ENCODE peak calls at places on chromosomes 16 and 17, in nine cellular contexts. W is A549, E is GM20000, J is bronchial epithelial cell, V is AG10803, L is ovary, T is heart left ventricle, A is dorsolateral prefrontal cortex, P is heart right ventricle. I is an unnamed sample.

GRCh38 chr17:69936996-69937395 is 138.0 kb upstream of the KCNJ16 start:
- DNase-seq in E (no peak), T (no peak), J (peak), W (no peak), A (no peak), L (no peak), P (no peak), V (no peak), I (no peak)

GRCh38 chr16:84617068-84617630 is 729 bp downstream of the COTL1 start:
- DNase-seq in A (no peak), E (peak), J (no peak), T (no peak), P (no peak), V (no peak), W (no peak), L (no peak), I (no peak)

GRCh38 chr16:82776466-82777146 is 149.8 kb downstream of the CDH13 start:
- DNase-seq in T (no peak), W (no peak), P (no peak), J (no peak), V (no peak), A (no peak), E (no peak), L (no peak), I (no peak)

GRCh38 chr16:647173-647902 is 1.8 kb upstream of the WDR90 start:
- DNase-seq in E (no peak), J (no peak), V (no peak), T (no peak), W (no peak), A (no peak), P (no peak), L (no peak), I (no peak)

GRCh38 chr16:4032768-4033167 is 83.5 kb downstream of the ADCY9 start:
- DNase-seq in P (peak), L (no peak), J (peak), V (peak), T (peak), A (no peak), W (no peak), E (no peak), I (no peak)

GRCh38 chr16:79716645-79717323 is 116.2 kb upstream of the MAF start:
- DNase-seq in P (no peak), E (no peak), T (no peak), J (no peak), A (no peak), W (no peak), L (no peak), V (no peak), I (no peak)

GRCh38 chr17:1438593-1439083 is 17.4 kb downstream of the CRK start:
- DNase-seq in E (no peak), T (no peak), J (peak), W (no peak), A (no peak), V (peak), L (no peak), P (no peak), I (no peak)

GRCh38 chr16:46568472-46569230 is 52.5 kb downstream of the SHCBP1 start:
- DNase-seq in W (no peak), J (no peak), E (no peak), P (no peak), A (no peak), V (no peak), T (no peak), L (no peak), I (no peak)

GRCh38 chr16:57740423-57741071 is 5.0 kb downstream of the KATNB1 start:
- DNase-seq in A (no peak), V (no peak), L (no peak), T (no peak), W (no peak), P (no peak), J (no peak), E (no peak), I (no peak)

GRCh38 chr17:75087558-75088453 is at the start of gene SLC16A5:
- DNase-seq in V (peak), J (peak), P (peak), L (peak), E (peak), T (peak), A (no peak), W (peak), I (no peak)

GRCh38 chr16:57042157-57043111 is 49.9 kb upstream of the CPNE2 start:
- DNase-seq in T (no peak), P (no peak), E (peak), A (no peak), V (no peak), L (no peak), W (no peak), J (peak), I (no peak)

GRCh38 chr16:381788-382717 is at the start of gene PGAP6:
- DNase-seq in T (no peak), P (peak), J (no peak), A (no peak), W (no peak), V (peak), E (peak), L (peak), I (peak)

GRCh38 chr17:81371910-81372760 is 23.1 kb upstream of the BAHCC1 start:
- DNase-seq in T (peak), A (peak), E (no peak), W (peak), L (no peak), P (peak), V (peak), J (no peak), I (no peak)

GRCh38 chr17:82231312-82231561 is 2.4 kb downstream of the SLC16A3 start:
- DNase-seq in A (no peak), P (no peak), E (no peak), J (no peak), W (no peak), L (no peak), V (no peak), T (no peak), I (no peak)

GRCh38 chr17:8420041-8420934 is 15.4 kb upstream of the NDEL1 start:
- DNase-seq in P (peak), J (peak), E (no peak), L (peak), A (no peak), V (peak), T (peak), W (no peak), I (no peak)

GRCh38 chr16:84052071-84052622 is 9.6 kb upstream of the SLC38A8 start:
- DNase-seq in J (no peak), L (peak), E (no peak), P (no peak), A (peak), T (peak), V (no peak), W (no peak), I (no peak)

GRCh38 chr16:88965411-88965810 is 11.6 kb downstream of the CBFA2T3 start:
- DNase-seq in E (no peak), W (no peak), A (no peak), J (no peak), T (no peak), V (no peak), P (no peak), L (no peak), I (no peak)

GRCh38 chr17:31660684-31661083 is 198.4 kb downstream of the COPRS start:
- DNase-seq in A (no peak), T (no peak), W (no peak), L (no peak), V (no peak), P (no peak), E (peak), J (no peak), I (no peak)

GRCh38 chr16:56869513-56870270 is 4.7 kb downstream of the SLC12A3 start:
- DNase-seq in V (no peak), P (no peak), W (peak), E (peak), A (no peak), T (no peak), J (no peak), L (no peak), I (no peak)

GRCh38 chr16:53446090-53446489 is 11.8 kb downstream of the RBL2 start:
- DNase-seq in P (no peak), W (no peak), L (no peak), A (no peak), V (no peak), J (no peak), E (no peak), T (no peak), I (no peak)

GRCh38 chr17:6421700-6422604 is 13.0 kb downstream of the AIPL1 start:
- DNase-seq in W (peak), A (peak), L (peak), T (peak), P (peak), E (peak), J (peak), V (peak), I (peak)

GRCh38 chr17:46851029-46851741 is at the start of gene WNT9B:
- DNase-seq in A (peak), L (no peak), T (no peak), E (no peak), P (no peak), W (peak), J (no peak), V (no peak), I (no peak)

GRCh38 chr16:71894229-71894920 is 956 bp upstream of the IST1 start:
- DNase-seq in T (peak), L (peak), V (peak), J (peak), W (no peak), A (peak), E (no peak), P (peak), I (no peak)

GRCh38 chr16:2969545-2970521 is 685 bp downstream of the PAQR4 start:
- DNase-seq in L (no peak), E (peak), P (peak), T (peak), W (peak), A (peak), J (peak), V (peak), I (peak)

GRCh38 chr16:54331241-54332002 is 44.8 kb upstream of the IRX3 start:
- DNase-seq in J (no peak), A (no peak), L (no peak), W (no peak), P (no peak), E (no peak), V (no peak), T (no peak), I (no peak)

GRCh38 chr17:14593956-14594355 is 293.1 kb downstream of the HS3ST3B1 start:
- DNase-seq in J (peak), W (no peak), E (no peak), A (no peak), V (no peak), P (no peak), T (no peak), L (no peak), I (no peak)

GRCh38 chr17:81453049-81453448 is 57.8 kb downstream of the BAHCC1 start:
- DNase-seq in V (no peak), P (no peak), J (no peak), W (no peak), L (no peak), E (no peak), T (no peak), A (no peak), I (no peak)

DNA sequence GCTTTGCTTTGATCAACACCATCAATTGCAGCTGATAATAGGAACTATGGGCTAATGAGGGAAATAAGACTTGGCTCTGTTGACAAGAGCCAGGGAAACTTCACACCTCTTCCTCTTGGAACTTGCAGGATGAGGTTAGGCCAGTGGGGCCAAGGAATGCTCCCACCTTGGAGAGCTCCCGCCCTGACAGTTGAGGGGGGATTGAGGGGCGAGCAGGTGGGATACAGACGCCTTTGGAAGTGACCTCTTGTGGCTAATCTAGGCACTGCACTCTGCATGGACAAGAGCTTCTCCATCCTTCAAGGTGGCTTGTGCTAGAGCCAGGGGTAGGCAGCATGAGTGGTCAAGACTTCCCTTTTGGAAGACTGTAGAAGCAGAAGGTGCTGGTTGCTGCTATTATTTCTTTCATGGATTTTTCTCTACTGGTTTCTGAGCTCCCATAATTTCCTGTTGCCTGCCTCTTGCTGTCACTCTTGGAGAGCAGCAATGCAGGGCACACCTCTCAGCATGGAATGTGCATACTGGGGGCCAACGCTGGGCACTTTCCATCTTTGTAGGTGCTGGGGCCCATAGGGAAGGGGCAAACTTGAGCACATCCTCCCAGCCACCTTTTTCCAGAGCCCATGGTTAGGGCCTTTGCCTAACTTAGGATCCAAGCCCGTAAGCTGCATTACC is 2.3 kb upstream of the PHF12 start:
- DNase-seq in A (no peak), V (peak), E (peak), J (peak), T (no peak), W (peak), P (peak), L (peak), I (no peak)
- TF ChIP-seq CTCF in A (peak), V (peak), E (peak), J (peak), T (peak), W (peak), P (peak), L (peak), I (peak)

DNA sequence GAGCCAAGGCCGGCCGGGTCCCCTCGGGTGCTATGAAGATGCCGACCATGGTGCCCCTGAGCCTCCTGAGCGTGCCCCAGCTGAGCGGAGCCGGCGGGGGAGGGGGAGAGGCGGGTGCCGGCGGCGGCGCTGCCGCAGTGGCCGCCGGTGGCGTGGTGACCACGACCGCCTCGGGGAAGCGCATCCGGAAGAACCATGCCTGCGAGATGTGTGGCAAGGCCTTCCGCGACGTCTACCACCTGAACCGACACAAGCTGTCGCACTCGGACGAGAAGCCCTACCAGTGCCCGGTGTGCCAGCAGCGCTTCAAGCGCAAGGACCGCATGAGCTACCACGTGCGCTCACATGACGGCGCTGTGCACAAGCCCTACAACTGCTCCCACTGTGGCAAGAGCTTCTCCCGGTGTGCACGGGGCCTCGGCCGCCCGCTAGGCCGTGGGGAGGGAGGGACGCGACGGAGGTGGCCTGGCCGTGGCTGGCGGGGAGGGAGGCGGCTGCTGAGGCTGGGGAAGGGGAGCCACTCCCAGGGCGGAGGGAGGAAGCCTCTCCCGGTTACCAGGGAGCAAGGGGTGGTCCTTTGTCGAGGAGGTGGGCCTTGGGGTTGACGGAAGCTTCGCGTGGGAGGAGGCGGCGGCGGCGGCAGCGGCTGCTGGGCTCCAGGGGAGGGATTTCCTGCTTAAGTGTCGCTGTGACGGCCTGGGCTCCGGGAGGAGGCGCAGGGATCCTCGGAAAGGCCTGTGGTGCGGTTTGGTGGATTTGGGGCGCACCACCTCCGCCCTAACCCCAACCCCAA is 1.3 kb downstream of the MAZ start:
- DNase-seq in J (peak), A (peak), T (peak), W (no peak), V (peak), E (peak), L (peak), P (peak), I (no peak)
- TF ChIP-seq CTCF in J (peak), A (peak), T (peak), W (peak), V (peak), E (peak), L (peak), P (peak), I (peak)

GRCh38 chr16:66278604-66279262 is 87.8 kb upstream of the CDH5 start:
- DNase-seq in V (no peak), W (no peak), E (no peak), L (no peak), A (no peak), J (peak), P (no peak), T (no peak), I (no peak)
- TF ChIP-seq CTCF in V (no peak), W (no peak), E (no peak), L (no peak), A (no peak), J (peak), P (no peak), T (no peak), I (no peak)

GRCh38 chr16:24332695-24333094 is 76.6 kb downstream of the CACNG3 start:
- DNase-seq in W (no peak), P (no peak), T (no peak), J (no peak), A (no peak), L (no peak), V (no peak), E (no peak), I (no peak)

GRCh38 chr16:24336491-24336890 is 80.4 kb downstream of the CACNG3 start:
- DNase-seq in T (no peak), P (no peak), E (no peak), A (no peak), V (no peak), J (no peak), L (no peak), W (no peak), I (no peak)

GRCh38 chr16:24332178-24332577 is 76.0 kb downstream of the CACNG3 start:
- DNase-seq in T (no peak), J (no peak), A (no peak), L (no peak), P (no peak), V (no peak), W (no peak), E (no peak), I (no peak)

DNA sequence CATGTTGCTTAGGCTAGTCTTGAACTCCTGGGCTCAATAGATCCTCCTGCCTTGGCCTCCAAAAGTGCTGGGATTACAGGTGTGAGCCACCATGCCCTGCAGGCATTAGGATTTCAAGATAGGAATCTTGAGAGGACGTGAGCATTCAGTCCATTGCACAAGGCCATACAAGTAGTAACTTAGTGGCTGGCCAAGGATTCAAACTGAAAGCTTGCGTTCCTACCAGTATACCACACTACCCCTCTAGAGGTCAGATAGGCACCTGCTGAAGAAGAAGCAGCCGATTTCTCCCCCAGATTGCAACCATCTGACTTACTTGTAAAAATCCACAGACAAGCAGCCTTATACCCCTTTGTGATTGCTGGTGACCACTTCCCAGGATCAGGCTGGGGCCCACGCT is 80.9 kb downstream of the CACNG3 start:
- DNase-seq in V (no peak), W (no peak), A (no peak), E (no peak), J (no peak), P (no peak), L (no peak), T (no peak), I (no peak)
- TF ChIP-seq CTCF in V (no peak), W (no peak), A (no peak), E (no peak), J (no peak), P (no peak), L (no peak), T (no peak), I (no peak)

DNA sequence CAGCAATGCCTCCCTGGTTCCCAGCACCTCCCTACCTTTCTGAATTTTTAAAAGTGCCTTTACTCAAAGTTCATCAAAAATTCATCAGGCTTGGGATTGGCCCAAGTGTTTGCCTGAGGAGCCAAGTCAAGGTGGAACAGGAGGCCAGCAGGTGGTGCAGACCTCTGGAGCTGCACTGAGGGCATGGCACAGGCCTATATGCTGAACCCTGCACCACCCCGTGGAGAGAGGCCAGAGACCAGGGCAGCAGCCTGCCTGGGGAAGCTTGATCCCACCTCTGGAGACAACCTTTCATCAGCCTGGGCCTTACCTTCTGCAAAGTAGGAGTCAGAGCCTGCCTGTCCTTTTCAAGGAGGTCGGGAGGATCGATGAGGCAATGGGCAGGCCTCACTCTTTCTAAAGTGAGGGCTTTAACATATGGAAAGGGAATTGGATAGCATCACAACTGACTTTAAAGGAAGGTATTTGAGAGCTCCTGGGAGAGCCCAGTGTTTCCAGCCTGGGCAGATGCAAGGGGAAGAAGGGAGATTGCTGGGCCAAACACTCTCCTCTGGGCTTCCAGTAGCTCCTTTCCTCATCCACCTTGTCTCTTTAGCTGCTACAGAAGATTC is 31.8 kb upstream of the TMEM132E start:
- DNase-seq in A (no peak), T (no peak), P (no peak), J (no peak), E (no peak), W (no peak), V (no peak), L (no peak), I (no peak)
- TF ChIP-seq CTCF in A (no peak), T (no peak), P (no peak), J (no peak), E (no peak), W (no peak), V (no peak), L (no peak), I (no peak)

GRCh38 chr17:45008191-45008590 is 40.1 kb upstream of the C1QL1 start:
- DNase-seq in J (no peak), A (no peak), P (no peak), L (no peak), T (no peak), W (no peak), E (no peak), V (no peak), I (no peak)

GRCh38 chr17:45004388-45004787 is 36.3 kb upstream of the C1QL1 start:
- DNase-seq in A (no peak), P (no peak), J (no peak), E (no peak), T (no peak), W (no peak), V (no peak), L (no peak), I (no peak)

GRCh38 chr17:45005700-45006099 is 37.6 kb upstream of the C1QL1 start:
- DNase-seq in W (no peak), L (no peak), V (no peak), P (no peak), A (no peak), E (no peak), J (no peak), T (no peak), I (no peak)

GRCh38 chr17:45009676-45010467 is 41.6 kb downstream of the DCAKD start:
- DNase-seq in P (no peak), V (no peak), T (no peak), E (no peak), A (no peak), J (no peak), L (no peak), W (no peak), I (no peak)

DNA sequence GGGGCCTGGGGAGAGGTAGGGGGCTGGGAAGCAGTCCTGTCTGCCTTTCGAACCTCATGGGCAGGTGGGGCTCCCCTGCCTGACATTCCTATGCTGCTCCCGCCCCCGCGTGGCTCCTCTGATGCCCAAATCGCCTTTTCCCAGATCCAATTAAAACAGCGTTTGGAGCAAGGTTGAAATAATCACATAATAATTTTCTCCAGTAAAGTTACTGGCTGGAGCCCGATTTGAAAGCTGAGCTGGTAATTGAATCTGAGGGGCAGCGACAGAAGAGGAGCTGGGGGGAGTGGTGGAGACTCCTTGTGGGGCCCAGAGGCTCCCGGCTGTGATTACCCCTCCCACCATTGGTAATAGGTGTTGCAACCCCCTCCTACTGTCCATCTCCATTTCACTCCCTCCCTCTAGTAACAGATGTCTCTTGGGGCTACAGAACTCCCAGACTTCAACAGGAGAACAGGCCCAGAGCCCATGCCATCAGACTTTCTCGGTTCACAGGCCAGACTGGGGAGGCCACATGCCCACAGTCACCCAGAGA is 38.9 kb upstream of the C1QL1 start:
- DNase-seq in J (no peak), V (no peak), T (no peak), W (no peak), P (no peak), L (no peak), A (no peak), E (no peak), I (peak)
- TF ChIP-seq CTCF in J (no peak), V (no peak), T (no peak), W (no peak), P (no peak), L (no peak), A (no peak), E (no peak), I (peak)